ENCODE peak calls at places on chromosomes 11 and 22, in nine cellular contexts. W is fibroblast of lung; E is HCT116; D is endothelial cell of umbilical vein; U is aorta; Y is kidney; I is naive thymus-derived CD4-positive, alpha-beta T cell; B is Peyer's patch; P is GM23248. X is an unnamed sample. For H3K4me1 and H3K9me3, the result is how much of the 10 kb centered on the place peaks cover.

GRCh38 chr11:35272391-35272821 is 133.4 kb downstream of the CD44 start:
- DNase-seq in W (no peak), E (no peak), D (no peak), U (peak), Y (no peak), I (peak), B (no peak), P (no peak), X (no peak)

GRCh38 chr11:2269601-2270321 is 627 bp downstream of the ASCL2 start:
- DNase-seq in W (peak), E (no peak), D (peak), U (peak), Y (peak), I (peak), B (peak), P (peak), X (peak)

GRCh38 chr11:47071871-47072270 is 104.8 kb downstream of the ARFGAP2 start:
- DNase-seq in W (no peak), E (no peak), D (no peak), U (no peak), Y (no peak), I (no peak), B (no peak), P (peak), X (no peak)

GRCh38 chr11:133955945-133956421 is 785 bp downstream of the IGSF9B start:
- DNase-seq in W (no peak), E (no peak), D (no peak), U (no peak), Y (no peak), I (no peak), B (no peak), P (no peak), X (peak)

GRCh38 chr11:102763440-102763839 is 17.0 kb downstream of the MMP10 start:
- DNase-seq in W (peak), E (no peak), D (peak), U (no peak), Y (no peak), I (no peak), B (no peak), P (peak), X (no peak)

GRCh38 chr11:45646275-45646970 is 19.0 kb downstream of the CHST1 start:
- DNase-seq in W (no peak), E (peak), D (peak), U (no peak), Y (no peak), I (peak), B (no peak), P (peak), X (no peak)

GRCh38 chr22:29886601-29887000 is 3.6 kb downstream of the MTMR3 start:
- DNase-seq in W (no peak), E (no peak), D (no peak), U (no peak), Y (no peak), I (no peak), B (no peak), P (no peak), X (no peak)

GRCh38 chr11:771617-772204 is 5.6 kb downstream of the GATD1 start:
- DNase-seq in W (no peak), E (no peak), D (no peak), U (peak), Y (peak), I (no peak), B (no peak), P (no peak), X (no peak)

GRCh38 chr11:69834811-69835800 is 15.9 kb upstream of the FGF3 start:
- DNase-seq in W (peak), E (no peak), D (no peak), U (peak), Y (no peak), I (no peak), B (peak), P (no peak), X (no peak)

GRCh38 chr11:28525636-28526405 is 417.6 kb downstream of the METTL15 start:
- DNase-seq in W (no peak), E (no peak), D (no peak), U (no peak), Y (peak), I (no peak), B (no peak), P (no peak), X (no peak)

GRCh38 chr11:8017894-8018741 is 31.0 kb downstream of the EIF3F start:
- DNase-seq in W (no peak), E (no peak), D (no peak), U (no peak), Y (no peak), I (no peak), B (no peak), P (peak), X (no peak)

GRCh38 chr11:834371-835316 is 1.9 kb downstream of the CD151 start:
- DNase-seq in W (peak), E (peak), D (peak), U (peak), Y (peak), I (no peak), B (peak), P (peak), X (no peak)

GRCh38 chr11:612201-612960 is 3.4 kb downstream of the IRF7 start:
- DNase-seq in W (no peak), E (peak), D (no peak), U (no peak), Y (peak), I (peak), B (peak), P (peak), X (no peak)

GRCh38 chr11:133202816-133203215 is 329.5 kb downstream of the OPCML start:
- DNase-seq in W (no peak), E (no peak), D (no peak), U (no peak), Y (no peak), I (no peak), B (no peak), P (no peak), X (no peak)

GRCh38 chr11:101717621-101718020 is 133.8 kb upstream of the TRPC6 start:
- DNase-seq in W (no peak), E (no peak), D (no peak), U (no peak), Y (no peak), I (no peak), B (no peak), P (no peak), X (peak)

GRCh38 chr22:33361581-33361980 is 303.4 kb upstream of the SYN3 start:
- DNase-seq in W (peak), E (no peak), D (no peak), U (no peak), Y (no peak), I (no peak), B (no peak), P (peak), X (no peak)

GRCh38 chr11:59894616-59895015 is 16.0 kb downstream of the OOSP3 start:
- DNase-seq in W (no peak), E (no peak), D (no peak), U (no peak), Y (no peak), I (no peak), B (no peak), P (no peak), X (no peak)

GRCh38 chr22:50293441-50294318 is 13.8 kb downstream of the PLXNB2 start:
- DNase-seq in W (peak), E (no peak), D (peak), U (peak), Y (peak), I (no peak), B (peak), P (peak), X (peak)

GRCh38 chr11:45383229-45383628 is 97.1 kb upstream of the SYT13 start:
- DNase-seq in W (peak), E (no peak), D (no peak), U (peak), Y (no peak), I (no peak), B (no peak), P (peak), X (no peak)

GRCh38 chr22:42991010-42991651 is 23.8 kb downstream of the PACSIN2 start:
- DNase-seq in W (peak), E (no peak), D (no peak), U (no peak), Y (no peak), I (no peak), B (peak), P (peak), X (no peak)

GRCh38 chr11:31809857-31810778 is 1.0 kb downstream of the PAX6 start:
- DNase-seq in W (peak), E (no peak), D (peak), U (no peak), Y (peak), I (no peak), B (peak), P (peak), X (peak)

GRCh38 chr11:102632026-102632425 is 6.9 kb upstream of the MMP20 start:
- DNase-seq in W (peak), E (no peak), D (no peak), U (no peak), Y (no peak), I (no peak), B (no peak), P (no peak), X (no peak)

GRCh38 chr11:17548444-17548843 is 1.4 kb downstream of the OTOG start:
- DNase-seq in W (no peak), E (no peak), D (no peak), U (no peak), Y (no peak), I (no peak), B (no peak), P (peak), X (no peak)

GRCh38 chr11:10632483-10632882 is 61.1 kb downstream of the IRAG1 start:
- DNase-seq in W (no peak), E (no peak), D (no peak), U (no peak), Y (no peak), I (no peak), B (no peak), P (no peak), X (no peak)

GRCh38 chr11:124893781-124894401 is 3.8 kb downstream of the ROBO4 start:
- DNase-seq in W (no peak), E (no peak), D (no peak), U (no peak), Y (no peak), I (no peak), B (no peak), P (no peak), X (no peak)

GRCh38 chr11:124896821-124897391 is 759 bp downstream of the ROBO4 start:
- DNase-seq in W (no peak), E (no peak), D (no peak), U (peak), Y (no peak), I (no peak), B (no peak), P (no peak), X (no peak)

GRCh38 chr11:124894606-124895430 is 2.8 kb downstream of the ROBO4 start:
- DNase-seq in W (no peak), E (no peak), D (no peak), U (no peak), Y (no peak), I (no peak), B (no peak), P (no peak), X (no peak)

GRCh38 chr11:124896071-124896750 is 1.5 kb downstream of the ROBO4 start:
- DNase-seq in W (peak), E (no peak), D (no peak), U (no peak), Y (no peak), I (no peak), B (no peak), P (no peak), X (no peak)

GRCh38 chr11:124895471-124895971 is 2.1 kb downstream of the ROBO4 start:
- DNase-seq in W (no peak), E (no peak), D (no peak), U (no peak), Y (no peak), I (no peak), B (no peak), P (no peak), X (no peak)
- H3K4me3 ChIP-seq in W (no peak), E (no peak), D (peak), U (no peak), Y (peak), I (no peak), B (no peak), P (no peak), X (no peak)

GRCh38 chr22:46226577-46226976 is 23.5 kb downstream of the CDPF1 start:
- DNase-seq in W (no peak), E (no peak), D (no peak), U (no peak), Y (no peak), I (no peak), B (no peak), P (no peak), X (no peak)
- H3K4me1 ChIP-seq in W (under half), E (under half), D (under half), U (under half), Y (under half), I (under half), B (under half), P (under half), X (under half)

GRCh38 chr11:74860743-74861142 is 88.1 kb downstream of the XRRA1 start:
- DNase-seq in W (no peak), E (no peak), D (no peak), U (no peak), Y (no peak), I (no peak), B (no peak), P (no peak), X (no peak)
- H3K9me3 ChIP-seq in W (under half), E (under half), D (under half), U (under half), Y (under half), I (under half), B (under half), P (under half), X (under half)

DNA sequence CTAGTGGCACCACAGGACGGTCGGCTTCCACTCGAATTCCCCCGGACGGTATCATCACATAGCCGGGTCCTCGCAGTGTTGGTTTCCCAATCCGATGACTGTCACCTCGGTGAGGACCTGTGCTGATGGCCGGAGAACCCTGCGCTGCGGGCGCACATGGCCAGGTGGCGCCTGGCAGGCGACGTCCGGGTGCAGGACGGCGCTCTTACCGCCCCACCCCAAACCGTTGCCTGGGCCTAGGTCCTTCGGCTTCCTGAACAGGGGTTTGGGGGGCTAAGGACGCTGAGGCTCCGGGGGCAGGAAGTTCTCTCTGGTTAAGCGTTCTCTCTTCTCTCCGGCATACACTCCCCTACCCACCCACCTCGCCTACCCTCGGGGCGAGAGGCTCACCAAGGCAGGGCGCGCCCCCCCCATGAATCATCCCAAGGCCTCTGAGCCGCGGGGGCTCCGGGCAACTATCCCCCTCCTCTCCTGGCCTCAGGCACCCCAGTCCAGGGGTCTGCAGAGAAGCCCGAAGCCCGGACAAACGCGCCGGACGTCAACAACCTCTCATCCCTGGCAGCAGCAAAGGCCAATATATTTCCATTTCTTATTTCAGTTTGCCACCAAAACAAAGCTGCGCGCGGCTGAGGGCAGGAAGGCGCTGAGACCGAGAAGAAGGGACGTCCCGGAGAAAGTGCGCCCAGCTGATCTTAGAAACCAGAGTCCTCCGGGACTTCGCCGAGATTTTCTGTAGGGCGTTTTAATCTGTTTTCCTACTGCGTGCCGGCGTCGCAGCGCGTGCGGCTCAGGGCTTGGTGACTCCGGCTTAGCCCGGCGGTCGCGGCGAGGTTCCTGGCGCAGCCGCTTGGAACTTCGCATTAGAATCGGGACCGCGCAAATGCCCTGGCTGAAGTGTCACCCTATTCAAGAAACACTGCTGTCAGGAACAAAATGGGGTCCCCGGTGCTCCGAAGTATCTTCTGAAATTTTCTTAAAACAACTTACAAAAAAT is 5.6 kb downstream of the ALX4 start:
- DNase-seq in W (peak), E (no peak), D (peak), U (no peak), Y (no peak), I (no peak), B (no peak), P (peak), X (no peak)
- H3K4me3 ChIP-seq in W (no peak), E (no peak), D (no peak), U (no peak), Y (no peak), I (peak), B (no peak), P (peak), X (no peak)

DNA sequence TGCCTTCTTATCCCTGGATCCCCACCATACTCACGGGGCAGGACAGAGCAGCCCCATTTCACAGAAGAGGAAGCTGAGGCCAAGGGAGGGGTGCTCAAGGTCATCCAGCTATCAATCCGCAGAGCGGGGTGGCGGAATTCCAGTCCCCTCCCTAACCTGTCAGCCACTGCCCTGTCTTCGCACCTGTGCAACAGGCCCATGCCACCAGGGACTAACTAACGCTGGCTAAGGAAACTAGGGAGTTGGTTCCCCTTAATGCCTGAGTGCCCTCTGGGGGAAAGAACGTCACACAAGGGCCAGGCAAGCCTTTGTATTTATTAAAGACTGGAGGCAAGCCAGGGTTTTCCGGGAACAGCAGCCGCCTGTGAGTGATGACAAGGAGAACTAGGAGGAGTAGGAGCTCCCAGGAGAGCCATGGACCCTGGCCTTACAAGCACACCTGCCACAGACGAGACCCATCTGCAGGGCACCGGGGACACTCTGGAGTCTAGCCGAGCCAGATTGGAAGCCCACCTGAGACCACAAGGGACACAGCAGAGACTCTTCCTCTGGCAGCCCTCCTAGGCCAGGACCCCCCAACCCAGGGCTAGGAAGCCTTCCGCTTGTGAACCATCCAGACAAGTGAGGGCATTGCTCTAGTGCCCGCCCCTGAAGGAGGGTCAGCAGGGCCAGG is 64.4 kb downstream of the MYH9 start:
- DNase-seq in W (peak), E (no peak), D (peak), U (peak), Y (peak), I (no peak), B (no peak), P (peak), X (no peak)
- H3K4me1 ChIP-seq in W (half or more), E (under half), D (half or more), U (under half), Y (half or more), I (under half), B (half or more), P (under half), X (under half)

GRCh38 chr22:48660104-48660794 is 1167.4 kb downstream of the BRD1 start:
- DNase-seq in W (no peak), E (no peak), D (no peak), U (no peak), Y (no peak), I (no peak), B (no peak), P (no peak), X (no peak)

GRCh38 chr22:48662476-48663150 is 1165.1 kb downstream of the BRD1 start:
- DNase-seq in W (no peak), E (no peak), D (no peak), U (no peak), Y (no peak), I (no peak), B (no peak), P (no peak), X (no peak)

GRCh38 chr22:48661984-48662383 is 1165.7 kb downstream of the BRD1 start:
- DNase-seq in W (no peak), E (no peak), D (no peak), U (no peak), Y (no peak), I (no peak), B (no peak), P (no peak), X (no peak)

GRCh38 chr22:48659393-48659792 is 1168.3 kb downstream of the BRD1 start:
- DNase-seq in W (no peak), E (no peak), D (no peak), U (no peak), Y (no peak), I (no peak), B (no peak), P (no peak), X (no peak)

GRCh38 chr22:48660795-48661740 is 1166.6 kb downstream of the BRD1 start:
- DNase-seq in W (no peak), E (no peak), D (no peak), U (no peak), Y (no peak), I (no peak), B (no peak), P (no peak), X (no peak)
- H3K9me3 ChIP-seq in W (under half), E (under half), D (under half), U (under half), Y (under half), I (under half), B (under half), P (under half), X (under half)

GRCh38 chr11:68750197-68750987 is 928 bp downstream of the TESMIN start:
- DNase-seq in W (no peak), E (no peak), D (no peak), U (peak), Y (peak), I (peak), B (no peak), P (no peak), X (no peak)
- H3K4me3 ChIP-seq in W (no peak), E (peak), D (no peak), U (no peak), Y (no peak), I (no peak), B (peak), P (no peak), X (no peak)

GRCh38 chr11:3857628-3858027 is 2.2 kb downstream of the STIM1 start:
- DNase-seq in W (no peak), E (no peak), D (no peak), U (no peak), Y (no peak), I (no peak), B (no peak), P (no peak), X (no peak)
- H3K4me1 ChIP-seq in W (under half), E (under half), D (under half), U (under half), Y (under half), I (half or more), B (half or more), P (under half), X (under half)

GRCh38 chr22:48315415-48316244 is 1512.0 kb downstream of the BRD1 start:
- DNase-seq in W (no peak), E (no peak), D (no peak), U (no peak), Y (peak), I (no peak), B (peak), P (no peak), X (no peak)
- H3K9me3 ChIP-seq in W (under half), E (under half), D (under half), U (under half), Y (under half), I (under half), B (under half), P (under half), X (under half)

DNA sequence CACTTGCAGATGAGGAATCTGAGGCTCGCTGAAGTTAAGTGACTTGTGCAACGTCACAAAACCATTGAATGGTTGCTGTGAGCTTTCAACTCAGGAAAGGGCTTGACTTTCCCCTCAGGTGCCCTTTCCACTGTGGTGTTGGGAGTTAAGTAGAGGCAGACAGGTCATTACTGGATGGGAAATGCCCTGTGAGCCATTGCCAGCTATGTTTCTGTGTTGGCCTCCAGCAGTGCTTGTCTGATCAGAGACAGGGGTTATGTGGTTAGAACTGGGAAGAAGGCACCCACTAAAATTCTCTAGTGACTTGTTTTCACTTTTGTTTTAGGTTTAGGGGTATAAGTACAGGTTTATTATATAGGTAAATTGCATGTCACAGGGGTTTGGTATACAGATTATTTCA is 96.6 kb downstream of the FDX1 start:
- DNase-seq in W (no peak), E (no peak), D (no peak), U (no peak), Y (no peak), I (no peak), B (no peak), P (no peak), X (no peak)
- H3K4me3 ChIP-seq in W (no peak), E (no peak), D (no peak), U (no peak), Y (no peak), I (no peak), B (no peak), P (no peak), X (no peak)

X was measured in HAP-1.